ENCODE peak calls at places on chromosomes 5 and 9, in five cellular contexts. One of them, this sample, is unnamed.
A peak's percentile ranks its signal among the peaks of the same experiment; 100 is the strongest.

GRCh38 chr5:170579623-170580022 is 75.8 kb downstream of the KCNIP1 start:
- DNase-seq in GM04504: no peak
- DNase-seq in substantia nigra: no peak
- DNase-seq in psoas muscle: no peak
- DNase-seq in PC-9: no peak
- DNase-seq in this sample: no peak

GRCh38 chr5:41519801-41520200 is 9.4 kb upstream of the PLCXD3 start:
- DNase-seq in PC-9: no peak
- DNase-seq in psoas muscle: no peak
- DNase-seq in substantia nigra: no peak
- DNase-seq in GM04504: no peak
- DNase-seq in this sample: peak; percentile 12

GRCh38 chr9:92657296-92658094 is 12.4 kb downstream of the IPPK start:
- DNase-seq in PC-9: no peak
- DNase-seq in substantia nigra: no peak
- DNase-seq in psoas muscle: no peak
- DNase-seq in GM04504: no peak
- DNase-seq in this sample: no peak

GRCh38 chr9:84862786-84863185 is 193.3 kb downstream of the NTRK2 start:
- DNase-seq in PC-9: no peak
- DNase-seq in psoas muscle: no peak
- DNase-seq in substantia nigra: no peak
- DNase-seq in GM04504: peak; percentile 48
- DNase-seq in this sample: peak; percentile 48

GRCh38 chr5:57163553-57164006 is 10.3 kb upstream of the GPBP1 start:
- DNase-seq in substantia nigra: no peak
- DNase-seq in GM04504: no peak
- DNase-seq in psoas muscle: no peak
- DNase-seq in PC-9: no peak
- DNase-seq in this sample: no peak

GRCh38 chr9:85521331-85522197 is 220.2 kb downstream of the AGTPBP1 start:
- DNase-seq in PC-9: no peak
- DNase-seq in psoas muscle: peak; percentile 69
- DNase-seq in GM04504: no peak
- DNase-seq in substantia nigra: peak; percentile 51
- DNase-seq in this sample: no peak

GRCh38 chr5:58358436-58358835 is 101.5 kb downstream of the PLK2 start:
- DNase-seq in PC-9: no peak
- DNase-seq in GM04504: no peak
- DNase-seq in psoas muscle: no peak
- DNase-seq in substantia nigra: no peak
- DNase-seq in this sample: no peak

GRCh38 chr5:42614509-42614908 is 142.1 kb upstream of the CCDC152 start:
- DNase-seq in psoas muscle: no peak
- DNase-seq in substantia nigra: no peak
- DNase-seq in PC-9: no peak
- DNase-seq in GM04504: no peak
- DNase-seq in this sample: peak; percentile 32

GRCh38 chr9:26566141-26566540 is 326.5 kb downstream of the CAAP1 start:
- DNase-seq in PC-9: no peak
- DNase-seq in GM04504: no peak
- DNase-seq in psoas muscle: no peak
- DNase-seq in substantia nigra: no peak
- DNase-seq in this sample: no peak

GRCh38 chr5:156201793-156202388 is 125.1 kb upstream of the SGCD start:
- DNase-seq in PC-9: no peak
- DNase-seq in substantia nigra: no peak
- DNase-seq in psoas muscle: no peak
- DNase-seq in GM04504: peak; percentile 38
- DNase-seq in this sample: peak; percentile 73

GRCh38 chr5:79488775-79489174 is 25.2 kb downstream of the HOMER1 start:
- DNase-seq in substantia nigra: no peak
- DNase-seq in PC-9: no peak
- DNase-seq in psoas muscle: no peak
- DNase-seq in GM04504: no peak
- DNase-seq in this sample: no peak

GRCh38 chr5:19928556-19929421 is 59.2 kb downstream of the CDH18 start:
- DNase-seq in substantia nigra: no peak
- DNase-seq in GM04504: no peak
- DNase-seq in psoas muscle: no peak
- DNase-seq in PC-9: no peak
- DNase-seq in this sample: peak; percentile 85

GRCh38 chr9:127728808-127729207 is 6.3 kb downstream of the TOR2A start:
- DNase-seq in PC-9: no peak
- DNase-seq in psoas muscle: no peak
- DNase-seq in GM04504: no peak
- DNase-seq in substantia nigra: no peak
- DNase-seq in this sample: no peak

GRCh38 chr5:90434116-90434714 is 24.7 kb upstream of the CETN3 start:
- DNase-seq in psoas muscle: no peak
- DNase-seq in GM04504: peak; percentile 9
- DNase-seq in substantia nigra: peak; percentile 3
- DNase-seq in PC-9: peak; percentile 27
- DNase-seq in this sample: peak; percentile 39

This sample was measured in kidney tubule cell.